ENCODE peak calls at places on chromosomes 1 and 21, in seven cellular contexts. J is K562, K is H1, E is HCT116, L is HepG2, C is GM12878, T is SK-N-SH. I is an unnamed sample.

GRCh38 chr1:32151319-32151787 is 28.1 kb upstream of the TXLNA start:
- DNase-seq in J (no peak), K (no peak), E (no peak), L (no peak), C (no peak), T (peak; percentile 16), I (no peak)

GRCh38 chr1:5481889-5482288 is 510.3 kb downstream of the NPHP4 start:
- DNase-seq in J (peak; percentile 32), K (peak; percentile 33), E (peak; percentile 28), L (no peak), C (no peak), T (no peak), I (no peak)

GRCh38 chr1:162389021-162389818 is 7.7 kb downstream of the C1orf226 start:
- DNase-seq in J (peak; percentile 41), K (no peak), E (no peak), L (no peak), C (no peak), T (no peak), I (no peak)

GRCh38 chr1:54763814-54764131 is 550 bp downstream of the PARS2 start:
- DNase-seq in J (no peak), K (no peak), E (no peak), L (peak; percentile 10), C (no peak), T (peak; percentile 44), I (no peak)

GRCh38 chr1:158821723-158822122 is 9.4 kb upstream of the MNDA start:
- DNase-seq in J (no peak), K (no peak), E (no peak), L (no peak), C (no peak), T (no peak), I (no peak)

GRCh38 chr1:150273310-150273709 is 720 bp downstream of the C1orf54 start:
- DNase-seq in J (no peak), K (no peak), E (no peak), L (no peak), C (no peak), T (no peak), I (no peak)

GRCh38 chr1:221782461-221782860 is 40.6 kb upstream of the DUSP10 start:
- DNase-seq in J (no peak), K (no peak), E (no peak), L (no peak), C (no peak), T (no peak), I (no peak)

GRCh38 chr1:91891486-91891885 is 5.5 kb upstream of the TGFBR3 start:
- DNase-seq in J (no peak), K (no peak), E (no peak), L (no peak), C (no peak), T (no peak), I (no peak)

GRCh38 chr21:14213164-14213563 is 2.4 kb upstream of the LIPI start:
- DNase-seq in J (no peak), K (no peak), E (no peak), L (no peak), C (no peak), T (no peak), I (no peak)

GRCh38 chr1:156083800-156084790 is 1.8 kb upstream of the MEX3A start:
- DNase-seq in J (no peak), K (no peak), E (no peak), L (no peak), C (no peak), T (no peak), I (no peak)

GRCh38 chr1:99004270-99005141 is at the start of gene PLPPR5:
- DNase-seq in J (no peak), K (no peak), E (no peak), L (no peak), C (no peak), T (peak; percentile 86), I (no peak)

GRCh38 chr1:116824631-116825399 is 70.6 kb downstream of the CD2 start:
- DNase-seq in J (no peak), K (no peak), E (no peak), L (no peak), C (no peak), T (peak; percentile 15), I (no peak)

GRCh38 chr1:216456682-216457081 is 33.4 kb upstream of the USH2A start:
- DNase-seq in J (no peak), K (no peak), E (no peak), L (no peak), C (no peak), T (peak; percentile 78), I (no peak)

GRCh38 chr1:46689326-46689725 is 17.7 kb downstream of the TEX38 start:
- DNase-seq in J (no peak), K (no peak), E (no peak), L (no peak), C (no peak), T (no peak), I (no peak)

GRCh38 chr21:34885636-34886553 is 163.2 kb downstream of the RUNX1 start:
- DNase-seq in J (no peak), K (no peak), E (no peak), L (peak; percentile 55), C (no peak), T (no peak), I (peak; percentile 33)

GRCh38 chr1:229625893-229626831 is at the start of the genes TAF5L and URB2:
- DNase-seq in J (peak; percentile 96), K (peak; percentile 64), E (peak; percentile 77), L (peak; percentile 75), C (peak; percentile 38), T (peak; percentile 97), I (peak; percentile 99)

GRCh38 chr1:155933591-155934096 is 569 bp downstream of the KHDC4 start:
- DNase-seq in J (no peak), K (no peak), E (no peak), L (no peak), C (no peak), T (peak; percentile 42), I (no peak)

GRCh38 chr1:21242846-21243245 is 47.4 kb downstream of the ECE1 start:
- DNase-seq in J (no peak), K (no peak), E (no peak), L (no peak), C (no peak), T (no peak), I (peak; percentile 71)

GRCh38 chr1:215146252-215146975 is 63.9 kb downstream of the KCNK2 start:
- DNase-seq in J (no peak), K (no peak), E (peak; percentile 21), L (peak; percentile 24), C (no peak), T (peak; percentile 4), I (peak; percentile 92)

GRCh38 chr1:165897326-165898303 is 70.2 kb downstream of the UCK2 start:
- DNase-seq in J (no peak), K (no peak), E (no peak), L (no peak), C (no peak), T (peak; percentile 47), I (no peak)

DNA sequence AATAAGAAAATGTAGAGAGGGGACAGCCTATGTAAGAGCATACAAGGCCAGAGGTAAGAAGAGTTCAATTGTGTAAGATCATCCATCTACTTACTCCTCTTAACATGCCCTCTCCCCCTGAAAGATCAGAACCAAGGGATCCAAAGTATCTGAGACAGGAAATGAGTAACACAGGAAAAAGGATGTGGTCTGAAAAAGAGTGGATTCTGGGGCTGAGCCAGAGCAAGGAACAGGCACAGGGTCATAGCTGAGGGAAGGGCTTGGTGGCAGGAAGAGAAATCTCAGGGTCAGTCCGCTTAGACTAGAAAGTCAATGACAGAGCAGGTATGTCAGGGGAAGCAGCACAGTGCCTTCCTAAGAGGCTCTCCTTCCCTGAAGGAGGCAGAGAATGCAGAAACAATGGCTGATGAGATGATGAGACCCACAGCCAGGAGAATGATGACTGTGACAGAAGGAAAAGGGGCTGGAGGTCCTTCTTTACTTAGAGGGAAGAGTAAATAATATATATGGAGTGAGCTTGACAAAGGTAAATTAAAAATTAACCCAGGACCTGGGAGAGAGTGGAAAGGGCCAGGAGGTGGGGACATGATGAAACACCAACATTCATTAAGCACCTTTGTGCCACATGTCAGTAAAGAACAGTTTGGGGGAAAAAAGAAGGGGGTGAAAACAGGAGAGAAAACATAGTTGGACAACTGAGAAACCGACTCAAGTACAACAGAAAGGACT is 26.2 kb upstream of the A3GALT2 start:
- DNase-seq in J (peak; percentile 36), K (no peak), E (peak; percentile 40), L (peak; percentile 94), C (no peak), T (no peak), I (no peak)
- TF ChIP-seq JUND in J (peak; percentile 42), K (no peak), E (peak; percentile 68), L (peak; percentile 35), C (no peak), T (peak; percentile 86), I (no peak)

GRCh38 chr21:44311108-44311507 is 11.3 kb downstream of the PFKL start:
- DNase-seq in J (no peak), K (no peak), E (no peak), L (no peak), C (no peak), T (no peak), I (no peak)
- TF ChIP-seq JUND in J (no peak), K (no peak), E (no peak), L (no peak), C (no peak), T (no peak), I (no peak)

DNA sequence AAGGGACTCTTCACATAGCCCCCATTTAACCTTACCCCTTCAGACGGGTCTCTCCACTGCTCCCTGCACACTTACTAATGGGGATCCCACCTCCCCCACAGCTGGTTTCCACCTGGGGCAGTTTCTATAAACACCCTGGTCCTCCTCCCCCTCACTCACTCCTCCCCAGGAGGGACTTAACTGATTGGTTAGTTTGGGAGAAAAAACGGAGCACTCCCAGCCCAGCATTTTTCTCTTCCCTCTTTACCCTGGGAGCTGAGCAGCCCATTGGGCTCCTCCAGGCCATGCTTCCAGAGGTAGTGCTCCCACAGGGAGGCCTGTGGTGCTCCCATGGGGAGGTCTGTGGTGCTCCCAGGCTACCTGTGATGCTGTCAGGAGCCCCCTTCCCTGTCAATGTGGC is 93.7 kb downstream of the MIS18A start:
- DNase-seq in J (no peak), K (no peak), E (no peak), L (no peak), C (no peak), T (no peak), I (no peak)
- TF ChIP-seq JUND in J (no peak), K (no peak), E (no peak), L (no peak), C (no peak), T (no peak), I (no peak)

DNA sequence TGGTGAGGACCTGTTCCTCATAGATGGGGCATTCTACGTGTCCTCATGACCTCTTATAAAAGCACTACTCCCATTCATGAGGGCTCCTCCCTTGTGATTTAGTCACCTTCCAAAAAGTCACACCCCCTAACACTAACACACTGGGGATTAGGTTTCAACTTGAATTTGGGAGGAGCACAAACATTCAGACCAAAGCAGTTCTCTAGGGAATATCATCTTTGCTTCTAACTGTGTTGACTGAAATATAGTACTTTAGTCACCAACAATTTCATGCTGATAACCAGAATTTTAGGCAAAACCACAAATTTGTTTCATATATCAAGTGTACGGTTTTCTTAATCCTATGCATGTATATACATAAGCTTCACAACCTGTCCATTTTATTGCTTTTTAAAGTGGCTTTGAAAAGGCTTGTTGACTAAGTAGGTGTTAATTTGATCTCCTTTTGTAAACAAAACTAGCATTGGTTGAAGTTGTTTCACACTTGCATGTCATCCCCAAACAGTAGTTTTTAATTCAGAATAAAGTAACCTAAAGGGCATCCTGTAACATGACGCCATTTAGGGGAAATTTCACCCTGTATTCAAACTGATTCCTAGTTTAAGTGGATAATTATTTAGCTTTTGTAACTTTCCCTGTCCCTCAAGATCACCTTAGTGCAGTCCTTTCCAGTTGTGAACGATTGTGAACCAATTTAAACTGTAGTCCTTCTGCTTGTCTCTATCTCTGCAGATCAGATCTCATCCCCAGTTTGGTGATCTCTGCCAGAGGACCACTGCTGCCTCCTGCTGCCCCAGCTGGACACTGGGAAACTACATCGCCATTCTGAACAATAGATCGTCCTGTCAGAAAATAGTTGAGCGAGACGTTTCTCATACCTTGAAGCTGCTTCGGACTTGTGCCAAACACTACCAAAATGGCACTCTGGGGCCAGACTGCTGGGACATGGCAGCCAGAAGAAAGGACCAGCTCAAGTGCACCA is 141.1 kb downstream of the TLR5 start:
- DNase-seq in J (no peak), K (no peak), E (no peak), L (no peak), C (no peak), T (no peak), I (no peak)
- TF ChIP-seq JUND in J (no peak), K (no peak), E (no peak), L (no peak), C (no peak), T (no peak), I (no peak)

I was measured in T47D.